ENCODE peak calls at places on chromosomes 7 and 10, in four cellular contexts. L is GM23338, D is PC-3, O is SK-N-SH. I is an unnamed sample.

GRCh38 chr10:8039323-8039922 is 15.1 kb upstream of the GATA3 start:
- DNase-seq in L (peak; percentile 60), D (no peak), O (no peak), I (peak; percentile 76)

GRCh38 chr7:14305233-14305866 is 315.9 kb upstream of the ETV1 start:
- DNase-seq in L (no peak), D (no peak), O (no peak), I (no peak)

GRCh38 chr7:87599336-87599735 is 1.3 kb downstream of the ABCB1 start:
- DNase-seq in L (no peak), D (no peak), O (peak; percentile 68), I (no peak)

GRCh38 chr7:157612664-157613561 is 276.1 kb downstream of the DNAJB6 start:
- DNase-seq in L (peak; percentile 6), D (peak; percentile 47), O (no peak), I (peak; percentile 31)

GRCh38 chr10:114822771-114823463 is 1.3 kb downstream of the FHIP2A start:
- DNase-seq in L (no peak), D (peak; percentile 80), O (no peak), I (no peak)

GRCh38 chr10:78255796-78256638 is 222.4 kb downstream of the RPS24 start:
- DNase-seq in L (no peak), D (peak; percentile 100), O (no peak), I (no peak)

GRCh38 chr10:77872151-77872946 is 54.2 kb downstream of the DLG5 start:
- DNase-seq in L (no peak), D (no peak), O (peak; percentile 82), I (no peak)

GRCh38 chr7:91397612-91398011 is 133.4 kb downstream of the FZD1 start:
- DNase-seq in L (no peak), D (no peak), O (no peak), I (no peak)

GRCh38 chr7:128687131-128687530 is 15.0 kb downstream of the GARIN1A start:
- DNase-seq in L (no peak), D (no peak), O (no peak), I (no peak)

GRCh38 chr10:129658673-129659072 is 191.6 kb downstream of the MGMT start:
- DNase-seq in L (peak; percentile 81), D (peak; percentile 30), O (no peak), I (peak; percentile 71)

GRCh38 chr10:86091216-86091615 is 275.4 kb downstream of the GRID1 start:
- DNase-seq in L (no peak), D (no peak), O (no peak), I (no peak)

GRCh38 chr10:76397210-76397881 is 965.9 kb downstream of the LRMDA start:
- DNase-seq in L (no peak), D (no peak), O (no peak), I (no peak)

GRCh38 chr10:36048236-36048635 is 406.1 kb upstream of the FZD8 start:
- DNase-seq in L (no peak), D (peak; percentile 94), O (no peak), I (no peak)

GRCh38 chr7:96228760-96229159 is 93.1 kb downstream of the SLC25A13 start:
- DNase-seq in L (no peak), D (no peak), O (no peak), I (no peak)

GRCh38 chr7:805261-805660 is 27.0 kb upstream of the SUN1 start:
- DNase-seq in L (no peak), D (no peak), O (no peak), I (no peak)

GRCh38 chr10:93820434-93820833 is 62.7 kb downstream of the LGI1 start:
- DNase-seq in L (no peak), D (peak; percentile 33), O (no peak), I (no peak)

GRCh38 chr10:74821501-74821900 is 4.9 kb upstream of the KAT6B start:
- DNase-seq in L (no peak), D (peak; percentile 95), O (no peak), I (no peak)

GRCh38 chr10:111158601-111159000 is 81.8 kb downstream of the ADRA2A start:
- DNase-seq in L (no peak), D (no peak), O (no peak), I (no peak)

GRCh38 chr10:6074489-6075301 is 12.5 kb upstream of the IL2RA start:
- DNase-seq in L (no peak), D (peak; percentile 55), O (peak; percentile 17), I (no peak)

GRCh38 chr10:34716958-34717357 is 98.1 kb downstream of the PARD3 start:
- DNase-seq in L (no peak), D (peak; percentile 81), O (no peak), I (no peak)

GRCh38 chr10:85612833-85613232 is 753.8 kb downstream of the GRID1 start:
- DNase-seq in L (peak; percentile 33), D (no peak), O (no peak), I (no peak)

GRCh38 chr7:153400735-153401593 is 641.4 kb downstream of the ACTR3B start:
- DNase-seq in L (no peak), D (no peak), O (no peak), I (no peak)

GRCh38 chr7:8022628-8023027 is 54.0 kb downstream of the GLCCI1 start:
- DNase-seq in L (no peak), D (no peak), O (no peak), I (no peak)

GRCh38 chr10:129322872-129323271 is 144.2 kb upstream of the MGMT start:
- DNase-seq in L (no peak), D (no peak), O (no peak), I (no peak)

GRCh38 chr10:97537186-97537869 is 35.3 kb upstream of the ANKRD2 start:
- DNase-seq in L (no peak), D (no peak), O (no peak), I (no peak)

GRCh38 chr10:86164912-86165311 is 201.7 kb downstream of the GRID1 start:
- DNase-seq in L (no peak), D (no peak), O (no peak), I (no peak)

GRCh38 chr7:34928052-34928451 is 109.2 kb downstream of the DPY19L1 start:
- DNase-seq in L (peak; percentile 93), D (peak; percentile 53), O (peak; percentile 16), I (peak; percentile 82)

GRCh38 chr10:19811517-19811916 is 4.7 kb upstream of the PLXDC2 start:
- DNase-seq in L (peak; percentile 61), D (peak; percentile 37), O (peak; percentile 37), I (peak; percentile 56)

GRCh38 chr10:94006591-94007550 is 13.1 kb downstream of the PLCE1 start:
- DNase-seq in L (no peak), D (peak; percentile 94), O (no peak), I (no peak)

GRCh38 chr10:13915710-13916109 is 328.9 kb downstream of the PRPF18 start:
- DNase-seq in L (no peak), D (no peak), O (no peak), I (peak; percentile 51)

GRCh38 chr10:15719062-15719898 is 442 bp downstream of the ITGA8 start:
- DNase-seq in L (peak; percentile 73), D (no peak), O (peak; percentile 55), I (peak; percentile 61)

GRCh38 chr7:72268826-72269225 is 143.3 kb downstream of the CALN1 start:
- DNase-seq in L (no peak), D (no peak), O (no peak), I (no peak)
- TF ChIP-seq EZH2phosphoT487 in L (no peak), D (no peak), O (no peak), I (no peak)

DNA sequence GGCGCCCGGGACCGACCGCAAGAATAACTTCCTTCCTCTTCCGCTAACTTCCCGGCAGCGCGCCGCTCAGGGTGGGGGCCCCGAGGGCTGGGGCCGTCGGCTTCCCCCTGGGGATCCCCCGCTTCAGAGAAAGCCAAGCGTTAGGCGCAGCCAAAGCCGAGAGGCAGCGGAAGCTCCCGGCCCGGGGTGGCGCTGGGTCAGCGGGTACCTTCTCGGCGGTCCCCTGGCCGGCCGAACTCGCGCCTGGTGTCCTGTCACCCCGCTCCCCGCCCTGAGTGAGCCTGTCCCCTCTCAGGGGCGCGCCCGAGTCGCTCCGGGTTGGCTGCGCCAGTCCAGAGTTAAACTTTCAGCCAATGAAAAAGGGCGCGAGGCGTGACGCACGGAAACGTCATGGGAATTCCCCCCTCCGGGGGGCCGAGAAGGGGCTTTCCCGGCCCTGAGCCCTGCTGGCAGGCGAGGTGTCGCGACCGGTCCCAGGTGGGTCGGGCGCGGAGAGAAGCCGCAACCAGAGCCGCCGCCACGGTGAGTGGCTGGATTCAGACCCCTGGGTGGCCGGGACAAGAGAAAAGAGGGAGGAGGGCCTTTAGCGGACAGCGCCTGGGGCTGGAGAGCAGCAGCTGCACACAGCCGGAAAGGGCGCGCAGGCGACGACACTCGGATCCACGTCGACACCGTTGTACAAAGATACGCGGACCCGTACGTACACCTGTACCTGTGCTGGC is 1.3 kb upstream of the NFKB2 start:
- DNase-seq in L (peak; percentile 96), D (peak; percentile 87), O (peak; percentile 92), I (peak; percentile 95)
- TF ChIP-seq CTCF in L (peak; percentile 79), D (peak; percentile 7), O (no peak), I (peak; percentile 95)

GRCh38 chr7:79452495-79453265 is 787 bp downstream of the MAGI2 start:
- DNase-seq in L (peak; percentile 39), D (no peak), O (peak; percentile 61), I (peak; percentile 37)

GRCh38 chr7:79454325-79454960 is 976 bp upstream of the MAGI2 start:
- DNase-seq in L (peak; percentile 52), D (no peak), O (no peak), I (peak; percentile 71)

GRCh38 chr7:79452032-79452494 is 1.4 kb downstream of the MAGI2 start:
- DNase-seq in L (peak; percentile 85), D (no peak), O (peak; percentile 91), I (peak; percentile 82)

GRCh38 chr7:79453558-79454324 is at the start of gene MAGI2:
- DNase-seq in L (peak; percentile 70), D (no peak), O (peak; percentile 94), I (peak; percentile 78)

DNA sequence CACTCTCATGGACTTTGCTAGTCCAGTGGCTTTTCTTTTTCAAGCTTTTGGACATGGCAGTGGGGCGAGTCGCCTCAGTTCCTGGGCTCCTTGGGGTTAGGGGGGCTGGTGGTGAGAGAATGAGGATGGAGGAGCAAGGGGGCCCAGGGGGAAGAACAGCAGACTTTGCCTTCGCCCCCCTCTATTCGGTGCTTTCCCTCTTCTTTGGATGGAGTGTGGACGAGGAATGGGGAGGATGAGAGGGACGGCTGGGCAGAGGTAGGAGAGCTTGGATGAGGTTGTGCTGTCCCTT is 255 bp downstream of the MAGI2 start:
- DNase-seq in L (no peak), D (no peak), O (no peak), I (no peak)
- H3K27me3 ChIP-seq in L (peaks cover 85% of the 10 kb centered on the region), D (peaks cover 20% of the 10 kb centered on the region), O (no peaks in the 10 kb centered on the region), I (peaks cover 83% of the 10 kb centered on the region)

GRCh38 chr7:105602325-105603305 is 21.3 kb upstream of the EFCAB10 start:
- DNase-seq in L (no peak), D (no peak), O (no peak), I (no peak)
- TF ChIP-seq EZH2phosphoT487 in L (no peak), D (no peak), O (no peak), I (no peak)

DNA sequence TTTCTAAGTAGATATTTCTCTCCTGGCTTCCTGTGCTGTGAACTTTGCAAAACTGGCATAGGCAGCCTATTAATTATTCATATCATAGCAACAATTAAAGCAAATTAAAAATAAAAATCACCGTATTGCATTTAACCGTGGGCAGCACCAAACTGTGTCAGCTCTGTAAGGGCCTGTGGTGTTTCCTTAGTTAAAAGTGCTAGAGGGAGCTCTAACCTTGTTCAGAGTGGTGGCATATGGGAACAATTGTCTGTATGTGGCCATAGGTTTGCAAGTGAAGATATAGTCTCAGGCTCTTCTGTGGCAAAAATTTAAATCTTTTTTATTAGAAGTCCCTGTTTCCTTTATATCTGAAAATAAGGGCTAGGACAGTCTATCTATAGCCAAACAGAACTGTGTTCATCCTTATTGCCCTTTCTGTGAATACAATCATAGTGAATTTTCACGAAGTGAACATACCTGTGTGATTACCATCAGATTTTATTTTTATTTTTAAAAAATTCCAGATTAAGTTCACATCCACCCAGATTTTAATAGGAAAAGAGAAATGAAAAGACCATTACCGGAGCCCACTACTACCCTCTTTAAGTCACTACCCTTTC is 92.6 kb downstream of the POLL start:
- DNase-seq in L (peak; percentile 61), D (peak; percentile 30), O (peak; percentile 43), I (peak; percentile 36)
- TF ChIP-seq CTCF in L (peak; percentile 73), D (peak; percentile 61), O (peak; percentile 41), I (peak; percentile 53)

GRCh38 chr7:41592226-41592625 is 110.7 kb downstream of the INHBA start:
- DNase-seq in L (no peak), D (no peak), O (no peak), I (no peak)
- H3K27me3 ChIP-seq in L (no peaks in the 10 kb centered on the region), D (no peaks in the 10 kb centered on the region), O (no peaks in the 10 kb centered on the region), I (no peaks in the 10 kb centered on the region)